ENCODE peak calls at places on chromosomes 7 and 10, in seven cellular contexts. U is AG04450, D is NCI-H1092 treated with DMSO at 0.1 percent for 48 hours, V is NCI-H69, J is left cardiac atrium, F is neural progenitor cell, R is IMR-90. G is an unnamed sample.

GRCh38 chr10:71253981-71254818 is 41.8 kb downstream of the UNC5B start:
- DNase-seq in U (no peak), D (no peak), V (peak), J (no peak), F (peak), R (no peak), G (no peak)

GRCh38 chr10:94155722-94156271 is 162.1 kb downstream of the PLCE1 start:
- DNase-seq in U (no peak), D (no peak), V (no peak), J (no peak), F (no peak), R (no peak), G (peak)

GRCh38 chr7:157516911-157517781 is 180.3 kb downstream of the DNAJB6 start:
- DNase-seq in U (no peak), D (no peak), V (no peak), J (no peak), F (no peak), R (no peak), G (no peak)

GRCh38 chr7:43648725-43649406 is 66.0 kb downstream of the STK17A start:
- DNase-seq in U (peak), D (no peak), V (peak), J (no peak), F (no peak), R (peak), G (peak)

GRCh38 chr10:88979153-88979562 is 11.4 kb upstream of the FAS start:
- DNase-seq in U (no peak), D (no peak), V (no peak), J (peak), F (peak), R (peak), G (peak)

GRCh38 chr7:22477876-22478450 is 22.0 kb downstream of the STEAP1B start:
- DNase-seq in U (no peak), D (no peak), V (no peak), J (no peak), F (peak), R (no peak), G (no peak)

GRCh38 chr10:121159670-121160069 is 308.5 kb downstream of the WDR11 start:
- DNase-seq in U (no peak), D (no peak), V (no peak), J (no peak), F (no peak), R (no peak), G (no peak)

GRCh38 chr10:91691255-91691654 is 58.4 kb upstream of the PPP1R3C start:
- DNase-seq in U (no peak), D (no peak), V (no peak), J (no peak), F (no peak), R (no peak), G (no peak)

GRCh38 chr7:120988591-120989299 is at the start of gene CPED1:
- DNase-seq in U (peak), D (peak), V (peak), J (peak), F (peak), R (peak), G (peak)

GRCh38 chr10:1452777-1453176 is 284.5 kb downstream of the ADARB2 start:
- DNase-seq in U (no peak), D (no peak), V (no peak), J (no peak), F (no peak), R (no peak), G (no peak)